ENCODE peak calls at places on chromosome 1, in ten cellular contexts. One of them, this sample, is unnamed. For H3K4me1, the result is how much of the 10 kb centered on the place peaks cover.

GRCh38 chr1:24003331-24003972 is 23.3 kb upstream of the SRSF10 start:
- DNase-seq in cardiac muscle cell: peak
- DNase-seq in upper lobe of right lung: no peak
- DNase-seq in kidney: no peak
- DNase-seq in SJSA1: no peak
- DNase-seq in esophagus muscularis mucosa: no peak
- DNase-seq in body of pancreas: peak
- DNase-seq in transverse colon: no peak
- DNase-seq in CD8-positive, alpha-beta memory T cell: no peak
- DNase-seq in uterus: no peak
- DNase-seq in this sample: no peak

GRCh38 chr1:104132386-104132973 is 382.8 kb downstream of the AMY1C start:
- DNase-seq in cardiac muscle cell: peak
- DNase-seq in upper lobe of right lung: no peak
- DNase-seq in kidney: no peak
- DNase-seq in SJSA1: peak
- DNase-seq in esophagus muscularis mucosa: no peak
- DNase-seq in body of pancreas: peak
- DNase-seq in transverse colon: no peak
- DNase-seq in CD8-positive, alpha-beta memory T cell: no peak
- DNase-seq in uterus: no peak
- DNase-seq in this sample: no peak

GRCh38 chr1:112395261-112395831 is 668 bp upstream of the CTTNBP2NL start:
- DNase-seq in cardiac muscle cell: no peak
- DNase-seq in upper lobe of right lung: no peak
- DNase-seq in kidney: no peak
- DNase-seq in SJSA1: peak
- DNase-seq in esophagus muscularis mucosa: no peak
- DNase-seq in body of pancreas: no peak
- DNase-seq in transverse colon: no peak
- DNase-seq in CD8-positive, alpha-beta memory T cell: no peak
- DNase-seq in uterus: no peak
- DNase-seq in this sample: no peak

GRCh38 chr1:90133133-90133532 is 138.2 kb downstream of the ZNF326 start:
- DNase-seq in cardiac muscle cell: peak
- DNase-seq in upper lobe of right lung: no peak
- DNase-seq in kidney: no peak
- DNase-seq in SJSA1: peak
- DNase-seq in esophagus muscularis mucosa: no peak
- DNase-seq in body of pancreas: peak
- DNase-seq in transverse colon: peak
- DNase-seq in CD8-positive, alpha-beta memory T cell: no peak
- DNase-seq in uterus: no peak
- DNase-seq in this sample: no peak

GRCh38 chr1:156416993-156417699 is 48.1 kb downstream of the RHBG start:
- DNase-seq in cardiac muscle cell: no peak
- DNase-seq in upper lobe of right lung: no peak
- DNase-seq in kidney: no peak
- DNase-seq in SJSA1: no peak
- DNase-seq in esophagus muscularis mucosa: no peak
- DNase-seq in body of pancreas: no peak
- DNase-seq in transverse colon: no peak
- DNase-seq in CD8-positive, alpha-beta memory T cell: no peak
- DNase-seq in uterus: no peak
- DNase-seq in this sample: no peak

GRCh38 chr1:1939296-1940122 is 20.4 kb upstream of the TMEM52 start:
- DNase-seq in cardiac muscle cell: no peak
- DNase-seq in upper lobe of right lung: no peak
- DNase-seq in kidney: peak
- DNase-seq in SJSA1: no peak
- DNase-seq in esophagus muscularis mucosa: no peak
- DNase-seq in body of pancreas: no peak
- DNase-seq in transverse colon: no peak
- DNase-seq in CD8-positive, alpha-beta memory T cell: no peak
- DNase-seq in uterus: no peak
- DNase-seq in this sample: no peak

GRCh38 chr1:167138703-167139102 is 44.8 kb downstream of the STYXL2 start:
- DNase-seq in cardiac muscle cell: no peak
- DNase-seq in upper lobe of right lung: no peak
- DNase-seq in kidney: no peak
- DNase-seq in SJSA1: no peak
- DNase-seq in esophagus muscularis mucosa: peak
- DNase-seq in body of pancreas: no peak
- DNase-seq in transverse colon: no peak
- DNase-seq in CD8-positive, alpha-beta memory T cell: no peak
- DNase-seq in uterus: no peak
- DNase-seq in this sample: no peak

GRCh38 chr1:226403522-226404034 is 4.3 kb downstream of the PARP1 start:
- DNase-seq in cardiac muscle cell: peak
- DNase-seq in upper lobe of right lung: no peak
- DNase-seq in kidney: no peak
- DNase-seq in SJSA1: no peak
- DNase-seq in esophagus muscularis mucosa: no peak
- DNase-seq in body of pancreas: peak
- DNase-seq in transverse colon: no peak
- DNase-seq in CD8-positive, alpha-beta memory T cell: no peak
- DNase-seq in uterus: no peak
- DNase-seq in this sample: no peak

DNA sequence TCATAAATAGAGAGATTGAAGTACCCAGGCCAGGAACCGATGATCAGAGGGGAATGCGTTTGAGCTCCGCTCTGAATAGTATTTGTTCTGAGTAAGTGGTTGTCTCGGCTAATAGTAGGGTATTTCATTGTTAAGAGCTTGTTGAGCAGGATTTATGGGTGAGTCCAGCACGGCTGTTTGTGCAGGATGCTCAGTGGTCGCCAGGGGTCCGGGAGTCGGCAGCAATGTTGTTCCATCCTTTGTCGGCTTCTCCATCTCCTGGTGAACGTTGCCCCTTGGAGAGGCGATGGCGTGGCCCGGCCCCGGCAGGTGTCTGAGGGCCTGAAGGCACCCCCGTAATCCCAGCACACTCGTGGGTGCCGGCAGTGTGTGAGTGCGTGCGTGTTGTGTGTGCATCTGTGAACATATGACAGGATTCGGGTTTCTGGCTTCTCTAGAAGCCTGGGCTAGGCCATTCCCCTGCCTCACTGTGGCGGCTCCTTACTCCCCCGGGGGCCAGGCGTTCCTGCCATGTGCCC is 160.8 kb upstream of the ARHGEF16 start:
- DNase-seq in cardiac muscle cell: no peak
- DNase-seq in upper lobe of right lung: no peak
- DNase-seq in kidney: no peak
- DNase-seq in SJSA1: no peak
- DNase-seq in esophagus muscularis mucosa: no peak
- DNase-seq in body of pancreas: no peak
- DNase-seq in transverse colon: no peak
- DNase-seq in CD8-positive, alpha-beta memory T cell: no peak
- DNase-seq in uterus: no peak
- DNase-seq in this sample: no peak
- H3K4me1 ChIP-seq in cardiac muscle cell: half or more
- H3K4me1 ChIP-seq in upper lobe of right lung: under half
- H3K4me1 ChIP-seq in kidney: under half
- H3K4me1 ChIP-seq in SJSA1: under half
- H3K4me1 ChIP-seq in esophagus muscularis mucosa: under half
- H3K4me1 ChIP-seq in body of pancreas: under half
- H3K4me1 ChIP-seq in transverse colon: under half
- H3K4me1 ChIP-seq in CD8-positive, alpha-beta memory T cell: under half
- H3K4me1 ChIP-seq in uterus: under half
- H3K4me1 ChIP-seq in this sample: under half

DNA sequence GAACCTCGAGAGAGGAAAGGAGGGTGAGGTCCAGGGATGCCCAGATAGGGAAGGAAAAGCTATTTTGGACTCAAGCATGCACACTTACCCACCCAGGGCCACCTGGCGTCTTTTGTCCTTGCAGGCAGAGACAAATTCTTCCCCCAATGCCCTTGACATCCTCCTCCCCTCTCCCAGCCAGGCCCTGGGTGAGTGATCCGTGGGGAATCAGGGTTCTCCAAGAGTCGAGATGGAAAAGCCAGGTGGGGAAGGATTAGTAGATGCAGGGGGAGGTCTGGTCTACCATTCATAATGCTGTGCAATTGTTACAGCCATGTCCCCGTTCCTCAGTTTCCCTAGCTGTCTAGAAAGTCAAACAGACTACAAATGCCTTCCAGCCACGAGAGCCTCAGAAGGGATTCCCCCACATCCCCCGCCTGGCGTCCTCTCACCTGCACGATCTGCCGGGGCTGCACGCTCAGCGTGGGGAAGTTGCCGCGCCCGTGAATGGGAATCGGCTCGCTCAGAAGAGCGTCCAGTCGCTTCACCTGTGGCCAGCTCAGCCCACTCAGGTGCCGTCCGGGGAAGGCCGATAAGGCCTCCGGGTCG is 580 bp downstream of the TENT5B start:
- DNase-seq in cardiac muscle cell: no peak
- DNase-seq in upper lobe of right lung: peak
- DNase-seq in kidney: no peak
- DNase-seq in SJSA1: no peak
- DNase-seq in esophagus muscularis mucosa: no peak
- DNase-seq in body of pancreas: no peak
- DNase-seq in transverse colon: no peak
- DNase-seq in CD8-positive, alpha-beta memory T cell: no peak
- DNase-seq in uterus: no peak
- DNase-seq in this sample: no peak
- H3K4me3 ChIP-seq in cardiac muscle cell: peak
- H3K4me3 ChIP-seq in upper lobe of right lung: peak
- H3K4me3 ChIP-seq in kidney: peak
- H3K4me3 ChIP-seq in SJSA1: peak
- H3K4me3 ChIP-seq in esophagus muscularis mucosa: peak
- H3K4me3 ChIP-seq in body of pancreas: no peak
- H3K4me3 ChIP-seq in transverse colon: peak
- H3K4me3 ChIP-seq in CD8-positive, alpha-beta memory T cell: no peak
- H3K4me3 ChIP-seq in uterus: peak
- H3K4me3 ChIP-seq in this sample: peak

GRCh38 chr1:12056331-12056841 is 6.7 kb upstream of the TNFRSF8 start:
- DNase-seq in cardiac muscle cell: no peak
- DNase-seq in upper lobe of right lung: no peak
- DNase-seq in kidney: no peak
- DNase-seq in SJSA1: no peak
- DNase-seq in esophagus muscularis mucosa: no peak
- DNase-seq in body of pancreas: no peak
- DNase-seq in transverse colon: no peak
- DNase-seq in CD8-positive, alpha-beta memory T cell: no peak
- DNase-seq in uterus: no peak
- DNase-seq in this sample: no peak

GRCh38 chr1:12052008-12052573 is 11.0 kb upstream of the TNFRSF8 start:
- DNase-seq in cardiac muscle cell: peak
- DNase-seq in upper lobe of right lung: no peak
- DNase-seq in kidney: peak
- DNase-seq in SJSA1: peak
- DNase-seq in esophagus muscularis mucosa: no peak
- DNase-seq in body of pancreas: peak
- DNase-seq in transverse colon: peak
- DNase-seq in CD8-positive, alpha-beta memory T cell: no peak
- DNase-seq in uterus: peak
- DNase-seq in this sample: peak

GRCh38 chr1:12052997-12053686 is 10.0 kb upstream of the TNFRSF8 start:
- DNase-seq in cardiac muscle cell: peak
- DNase-seq in upper lobe of right lung: no peak
- DNase-seq in kidney: no peak
- DNase-seq in SJSA1: no peak
- DNase-seq in esophagus muscularis mucosa: no peak
- DNase-seq in body of pancreas: peak
- DNase-seq in transverse colon: no peak
- DNase-seq in CD8-positive, alpha-beta memory T cell: no peak
- DNase-seq in uterus: peak
- DNase-seq in this sample: peak

GRCh38 chr1:12055259-12055658 is 7.8 kb upstream of the TNFRSF8 start:
- DNase-seq in cardiac muscle cell: no peak
- DNase-seq in upper lobe of right lung: no peak
- DNase-seq in kidney: no peak
- DNase-seq in SJSA1: no peak
- DNase-seq in esophagus muscularis mucosa: no peak
- DNase-seq in body of pancreas: no peak
- DNase-seq in transverse colon: no peak
- DNase-seq in CD8-positive, alpha-beta memory T cell: no peak
- DNase-seq in uterus: no peak
- DNase-seq in this sample: no peak

DNA sequence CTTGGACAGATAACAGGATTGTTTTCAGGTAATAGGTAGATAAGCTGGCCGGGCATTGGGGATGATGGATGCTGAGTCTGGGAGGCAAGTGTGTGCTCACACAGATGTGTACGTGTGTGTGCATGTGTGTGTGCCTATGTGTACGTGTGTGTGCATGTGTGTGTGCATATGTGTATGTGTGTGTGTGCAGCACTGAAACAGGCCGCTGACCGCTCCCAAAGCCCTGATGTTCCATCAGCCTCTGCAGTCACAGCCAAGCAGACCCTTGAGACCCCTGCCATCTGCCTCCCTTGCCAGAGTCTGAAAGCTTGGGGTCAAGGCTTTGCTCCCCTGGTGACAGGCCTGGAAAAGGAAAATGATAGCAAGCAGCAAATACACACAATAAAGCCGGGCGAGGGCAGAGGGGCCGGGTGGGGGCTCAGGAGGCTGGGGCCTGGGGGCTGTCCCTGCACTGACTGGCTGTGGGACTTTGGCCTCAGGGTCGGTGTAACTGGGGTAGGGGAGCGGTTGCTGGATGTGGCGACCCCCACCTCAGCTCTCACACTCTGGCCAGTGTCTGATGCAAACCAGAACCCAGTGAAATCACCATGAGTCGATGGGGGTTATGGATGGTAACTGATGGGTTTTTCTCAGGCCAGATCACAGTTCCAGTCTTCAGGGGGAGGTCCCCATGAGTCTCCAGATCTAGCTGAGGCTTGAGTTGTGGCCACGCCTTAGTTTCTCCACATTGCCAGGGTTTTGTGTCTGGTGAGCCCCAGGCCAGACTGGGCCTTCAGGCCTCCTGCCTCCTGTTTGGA is 9.2 kb upstream of the TNFRSF8 start:
- DNase-seq in cardiac muscle cell: no peak
- DNase-seq in upper lobe of right lung: no peak
- DNase-seq in kidney: no peak
- DNase-seq in SJSA1: no peak
- DNase-seq in esophagus muscularis mucosa: no peak
- DNase-seq in body of pancreas: no peak
- DNase-seq in transverse colon: no peak
- DNase-seq in CD8-positive, alpha-beta memory T cell: no peak
- DNase-seq in uterus: no peak
- DNase-seq in this sample: no peak
- H3K27ac ChIP-seq in cardiac muscle cell: no peak
- H3K27ac ChIP-seq in upper lobe of right lung: no peak
- H3K27ac ChIP-seq in kidney: no peak
- H3K27ac ChIP-seq in SJSA1: no peak
- H3K27ac ChIP-seq in esophagus muscularis mucosa: no peak
- H3K27ac ChIP-seq in body of pancreas: no peak
- H3K27ac ChIP-seq in transverse colon: no peak
- H3K27ac ChIP-seq in CD8-positive, alpha-beta memory T cell: no peak
- H3K27ac ChIP-seq in uterus: no peak
- H3K27ac ChIP-seq in this sample: no peak

GRCh38 chr1:115644109-115644508 is 2.3 kb downstream of the VANGL1 start:
- DNase-seq in cardiac muscle cell: no peak
- DNase-seq in upper lobe of right lung: no peak
- DNase-seq in kidney: no peak
- DNase-seq in SJSA1: no peak
- DNase-seq in esophagus muscularis mucosa: no peak
- DNase-seq in body of pancreas: no peak
- DNase-seq in transverse colon: no peak
- DNase-seq in CD8-positive, alpha-beta memory T cell: no peak
- DNase-seq in uterus: no peak
- DNase-seq in this sample: no peak

GRCh38 chr1:115642168-115643072 is 650 bp downstream of the VANGL1 start:
- DNase-seq in cardiac muscle cell: peak
- DNase-seq in upper lobe of right lung: peak
- DNase-seq in kidney: peak
- DNase-seq in SJSA1: peak
- DNase-seq in esophagus muscularis mucosa: peak
- DNase-seq in body of pancreas: peak
- DNase-seq in transverse colon: peak
- DNase-seq in CD8-positive, alpha-beta memory T cell: peak
- DNase-seq in uterus: peak
- DNase-seq in this sample: peak

GRCh38 chr1:115641762-115642167 is at the start of gene VANGL1:
- DNase-seq in cardiac muscle cell: peak
- DNase-seq in upper lobe of right lung: peak
- DNase-seq in kidney: peak
- DNase-seq in SJSA1: peak
- DNase-seq in esophagus muscularis mucosa: peak
- DNase-seq in body of pancreas: peak
- DNase-seq in transverse colon: peak
- DNase-seq in CD8-positive, alpha-beta memory T cell: peak
- DNase-seq in uterus: peak
- DNase-seq in this sample: peak

GRCh38 chr1:115643636-115644035 is 1.9 kb downstream of the VANGL1 start:
- DNase-seq in cardiac muscle cell: no peak
- DNase-seq in upper lobe of right lung: no peak
- DNase-seq in kidney: no peak
- DNase-seq in SJSA1: no peak
- DNase-seq in esophagus muscularis mucosa: no peak
- DNase-seq in body of pancreas: no peak
- DNase-seq in transverse colon: no peak
- DNase-seq in CD8-positive, alpha-beta memory T cell: no peak
- DNase-seq in uterus: no peak
- DNase-seq in this sample: no peak

DNA sequence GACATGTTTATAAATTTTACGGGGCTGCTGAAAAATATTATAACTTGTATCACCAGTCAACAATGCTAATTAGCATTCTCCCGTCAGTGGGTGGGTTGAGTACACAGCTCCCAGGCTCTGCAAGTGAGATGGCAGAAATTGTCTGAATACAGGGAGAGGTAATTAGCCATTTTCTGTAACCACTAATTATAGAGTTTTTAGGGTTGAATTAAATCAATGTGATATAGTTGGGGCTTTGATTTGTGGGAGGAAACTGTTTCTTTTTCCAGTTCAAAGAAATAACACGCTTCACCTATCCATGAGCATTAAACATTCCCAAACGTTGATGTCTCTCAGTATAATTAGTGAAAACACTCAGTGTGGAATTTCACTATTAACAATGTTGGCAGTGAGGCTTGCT is 1.4 kb downstream of the VANGL1 start:
- DNase-seq in cardiac muscle cell: no peak
- DNase-seq in upper lobe of right lung: no peak
- DNase-seq in kidney: no peak
- DNase-seq in SJSA1: no peak
- DNase-seq in esophagus muscularis mucosa: no peak
- DNase-seq in body of pancreas: no peak
- DNase-seq in transverse colon: no peak
- DNase-seq in CD8-positive, alpha-beta memory T cell: no peak
- DNase-seq in uterus: no peak
- DNase-seq in this sample: no peak
- H3K4me1 ChIP-seq in cardiac muscle cell: under half
- H3K4me1 ChIP-seq in upper lobe of right lung: under half
- H3K4me1 ChIP-seq in kidney: under half
- H3K4me1 ChIP-seq in SJSA1: under half
- H3K4me1 ChIP-seq in esophagus muscularis mucosa: half or more
- H3K4me1 ChIP-seq in body of pancreas: under half
- H3K4me1 ChIP-seq in transverse colon: under half
- H3K4me1 ChIP-seq in CD8-positive, alpha-beta memory T cell: under half
- H3K4me1 ChIP-seq in uterus: under half
- H3K4me1 ChIP-seq in this sample: under half